ENCODE peak calls at places on chromosomes 16 and 17, in seven cellular contexts. J, Q, Y, B, V, U and N are unnamed samples.

GRCh38 chr17:151886-152859 is 14.8 kb downstream of the SCGB1C2 start:
- DNase-seq in B (no peak), Q (no peak), U (no peak), V (peak), J (no peak), Y (no peak), N (no peak)

GRCh38 chr17:42354956-42355843 is 33.0 kb downstream of the STAT3 start:
- DNase-seq in Y (no peak), J (no peak), B (no peak), Q (no peak), V (no peak), U (no peak), N (no peak)

GRCh38 chr17:66941773-66942452 is 22.6 kb upstream of the CACNG4 start:
- DNase-seq in Q (no peak), B (no peak), U (no peak), V (no peak), J (no peak), Y (no peak), N (no peak)

GRCh38 chr16:19809121-19809635 is 75.5 kb downstream of the GPRC5B start:
- DNase-seq in Q (no peak), J (no peak), U (no peak), Y (no peak), V (no peak), B (no peak), N (no peak)

GRCh38 chr17:80652751-80653330 is 108.2 kb downstream of the RPTOR start:
- DNase-seq in B (no peak), Q (no peak), Y (no peak), U (no peak), J (no peak), V (no peak), N (no peak)

GRCh38 chr17:76281573-76282371 is 16.6 kb downstream of the UBALD2 start:
- DNase-seq in B (no peak), Y (no peak), V (no peak), U (no peak), J (no peak), Q (no peak), N (no peak)

GRCh38 chr16:75087040-75087979 is 29.3 kb downstream of the LDHD start:
- DNase-seq in U (no peak), Q (no peak), B (no peak), Y (peak), J (no peak), V (peak), N (no peak)

GRCh38 chr16:69186642-69187386 is at the start of gene SNTB2:
- DNase-seq in B (peak), Q (peak), Y (peak), V (peak), U (peak), J (peak), N (peak)

GRCh38 chr16:10181196-10182162 is 749 bp downstream of the GRIN2A start:
- DNase-seq in J (no peak), V (peak), B (no peak), Q (peak), U (peak), Y (no peak), N (no peak)

GRCh38 chr17:81323411-81323868 is 28.3 kb upstream of the SLC38A10 start:
- DNase-seq in B (no peak), Y (no peak), U (no peak), V (no peak), J (no peak), Q (no peak), N (no peak)

GRCh38 chr16:12319464-12320030 is 343.0 kb downstream of the SNX29 start:
- DNase-seq in U (no peak), J (no peak), B (no peak), Y (no peak), V (no peak), Q (no peak), N (no peak)

GRCh38 chr16:69479806-69480205 is 55.4 kb downstream of the CYB5B start:
- DNase-seq in Q (no peak), J (no peak), U (no peak), B (no peak), Y (no peak), V (no peak), N (no peak)

GRCh38 chr16:64051826-64052225 is 1070.0 kb downstream of the CDH11 start:
- DNase-seq in B (no peak), U (peak), Y (no peak), J (no peak), Q (no peak), V (no peak), N (no peak)

GRCh38 chr16:27972500-27972899 is 91.0 kb downstream of the GSG1L start:
- DNase-seq in B (no peak), Y (no peak), U (peak), J (no peak), V (peak), Q (peak), N (no peak)

GRCh38 chr16:70715860-70716357 is 30.1 kb upstream of the MTSS2 start:
- DNase-seq in Y (no peak), J (no peak), Q (no peak), V (no peak), U (no peak), B (no peak), N (peak)

GRCh38 chr16:89705006-89705405 is 3.5 kb upstream of the SPATA2L start:
- DNase-seq in Q (no peak), Y (no peak), B (no peak), V (no peak), U (no peak), J (no peak), N (no peak)

GRCh38 chr16:2213817-2214720 is 571 bp downstream of the PGP start:
- DNase-seq in Y (no peak), Q (no peak), B (no peak), J (no peak), V (no peak), U (peak), N (no peak)